ENCODE peak calls at places on chromosomes 3 and 15, in seven cellular contexts. N, H, Y, R, E, A and I are unnamed samples.

GRCh38 chr3:190492966-190493365 is 20.9 kb upstream of the IL1RAP start:
- DNase-seq in N (no peak), H (no peak), Y (no peak), R (no peak), E (no peak), A (no peak), I (no peak)

GRCh38 chr3:111807826-111808225 is 51.2 kb upstream of the PHLDB2 start:
- DNase-seq in N (no peak), H (no peak), Y (no peak), R (no peak), E (no peak), A (no peak), I (no peak)

GRCh38 chr15:71195242-71195641 is 80.0 kb downstream of the THSD4 start:
- DNase-seq in N (no peak), H (no peak), Y (no peak), R (peak), E (no peak), A (peak), I (no peak)

GRCh38 chr3:71580636-71581215 is 2.8 kb downstream of the FOXP1 start:
- DNase-seq in N (no peak), H (no peak), Y (no peak), R (no peak), E (peak), A (no peak), I (no peak)

GRCh38 chr15:75178171-75178937 is 23.3 kb upstream of the C15orf39 start:
- DNase-seq in N (peak), H (no peak), Y (no peak), R (no peak), E (no peak), A (no peak), I (peak)

GRCh38 chr3:33212406-33212805 is 6.2 kb downstream of the SUSD5 start:
- DNase-seq in N (no peak), H (no peak), Y (no peak), R (no peak), E (no peak), A (no peak), I (no peak)

GRCh38 chr3:60294181-60294580 is 957.1 kb downstream of the FHIT start:
- DNase-seq in N (no peak), H (no peak), Y (peak), R (peak), E (peak), A (peak), I (no peak)

GRCh38 chr15:40032125-40032839 is 6.7 kb downstream of the SRP14 start:
- DNase-seq in N (no peak), H (peak), Y (no peak), R (no peak), E (no peak), A (no peak), I (peak)